ENCODE peak calls at places on chromosomes 3 and 15, in eight cellular contexts. One of them, this sample, is unnamed.
A peak's percentile ranks its signal among the peaks of the same experiment; 100 is the strongest.

GRCh38 chr3:38353151-38353550 is 6.6 kb downstream of the XYLB start:
- DNase-seq in stimulated activated CD4-positive, alpha-beta T cell treated with anti-CD3 and anti-CD28 coated beads, TNF-alpha, amount 100 ng/mL, for 1 hour: no peak
- DNase-seq in NCI-H510A: no peak
- DNase-seq in stimulated activated effector memory CD8-positive, alpha-beta T cell treated with anti-CD3 and anti-CD28 coated beads, Interleukin-12 subunit alpha, Interleukin-12 subunit beta, amount 100 ng/mL, for 72 hours: no peak
- DNase-seq in KBM-7: no peak
- DNase-seq in naive thymus-derived CD8-positive, alpha-beta T cell: no peak
- DNase-seq in iPS DF 19.7: no peak
- DNase-seq in SK-N-SH: no peak
- DNase-seq in this sample: no peak

GRCh38 chr15:89652131-89652530 is 3.1 kb downstream of the KIF7 start:
- DNase-seq in stimulated activated CD4-positive, alpha-beta T cell treated with anti-CD3 and anti-CD28 coated beads, TNF-alpha, amount 100 ng/mL, for 1 hour: no peak
- DNase-seq in NCI-H510A: no peak
- DNase-seq in stimulated activated effector memory CD8-positive, alpha-beta T cell treated with anti-CD3 and anti-CD28 coated beads, Interleukin-12 subunit alpha, Interleukin-12 subunit beta, amount 100 ng/mL, for 72 hours: no peak
- DNase-seq in KBM-7: no peak
- DNase-seq in naive thymus-derived CD8-positive, alpha-beta T cell: no peak
- DNase-seq in iPS DF 19.7: no peak
- DNase-seq in SK-N-SH: no peak
- DNase-seq in this sample: no peak

GRCh38 chr3:117563063-117563462 is 853.5 kb downstream of the TUSC7 start:
- DNase-seq in stimulated activated CD4-positive, alpha-beta T cell treated with anti-CD3 and anti-CD28 coated beads, TNF-alpha, amount 100 ng/mL, for 1 hour: no peak
- DNase-seq in NCI-H510A: no peak
- DNase-seq in stimulated activated effector memory CD8-positive, alpha-beta T cell treated with anti-CD3 and anti-CD28 coated beads, Interleukin-12 subunit alpha, Interleukin-12 subunit beta, amount 100 ng/mL, for 72 hours: no peak
- DNase-seq in KBM-7: no peak
- DNase-seq in naive thymus-derived CD8-positive, alpha-beta T cell: no peak
- DNase-seq in iPS DF 19.7: no peak
- DNase-seq in SK-N-SH: no peak
- DNase-seq in this sample: no peak

GRCh38 chr3:1578105-1578833 is 485.4 kb downstream of the CNTN6 start:
- DNase-seq in stimulated activated CD4-positive, alpha-beta T cell treated with anti-CD3 and anti-CD28 coated beads, TNF-alpha, amount 100 ng/mL, for 1 hour: no peak
- DNase-seq in NCI-H510A: no peak
- DNase-seq in stimulated activated effector memory CD8-positive, alpha-beta T cell treated with anti-CD3 and anti-CD28 coated beads, Interleukin-12 subunit alpha, Interleukin-12 subunit beta, amount 100 ng/mL, for 72 hours: no peak
- DNase-seq in KBM-7: no peak
- DNase-seq in naive thymus-derived CD8-positive, alpha-beta T cell: no peak
- DNase-seq in iPS DF 19.7: no peak
- DNase-seq in SK-N-SH: no peak
- DNase-seq in this sample: no peak

GRCh38 chr3:458124-458523 is 261.6 kb downstream of the CHL1 start:
- DNase-seq in stimulated activated CD4-positive, alpha-beta T cell treated with anti-CD3 and anti-CD28 coated beads, TNF-alpha, amount 100 ng/mL, for 1 hour: no peak
- DNase-seq in NCI-H510A: no peak
- DNase-seq in stimulated activated effector memory CD8-positive, alpha-beta T cell treated with anti-CD3 and anti-CD28 coated beads, Interleukin-12 subunit alpha, Interleukin-12 subunit beta, amount 100 ng/mL, for 72 hours: no peak
- DNase-seq in KBM-7: no peak
- DNase-seq in naive thymus-derived CD8-positive, alpha-beta T cell: no peak
- DNase-seq in iPS DF 19.7: no peak
- DNase-seq in SK-N-SH: no peak
- DNase-seq in this sample: no peak

GRCh38 chr3:152830245-152830644 is 4.7 kb upstream of the P2RY1 start:
- DNase-seq in stimulated activated CD4-positive, alpha-beta T cell treated with anti-CD3 and anti-CD28 coated beads, TNF-alpha, amount 100 ng/mL, for 1 hour: no peak
- DNase-seq in NCI-H510A: no peak
- DNase-seq in stimulated activated effector memory CD8-positive, alpha-beta T cell treated with anti-CD3 and anti-CD28 coated beads, Interleukin-12 subunit alpha, Interleukin-12 subunit beta, amount 100 ng/mL, for 72 hours: no peak
- DNase-seq in KBM-7: no peak
- DNase-seq in naive thymus-derived CD8-positive, alpha-beta T cell: no peak
- DNase-seq in iPS DF 19.7: no peak
- DNase-seq in SK-N-SH: no peak
- DNase-seq in this sample: no peak

GRCh38 chr3:150723946-150724345 is 20.2 kb upstream of the ERICH6 start:
- DNase-seq in stimulated activated CD4-positive, alpha-beta T cell treated with anti-CD3 and anti-CD28 coated beads, TNF-alpha, amount 100 ng/mL, for 1 hour: no peak
- DNase-seq in NCI-H510A: no peak
- DNase-seq in stimulated activated effector memory CD8-positive, alpha-beta T cell treated with anti-CD3 and anti-CD28 coated beads, Interleukin-12 subunit alpha, Interleukin-12 subunit beta, amount 100 ng/mL, for 72 hours: no peak
- DNase-seq in KBM-7: no peak
- DNase-seq in naive thymus-derived CD8-positive, alpha-beta T cell: no peak
- DNase-seq in iPS DF 19.7: no peak
- DNase-seq in SK-N-SH: no peak
- DNase-seq in this sample: no peak

GRCh38 chr3:190382082-190382481 is 5.9 kb upstream of the CLDN16 start:
- DNase-seq in stimulated activated CD4-positive, alpha-beta T cell treated with anti-CD3 and anti-CD28 coated beads, TNF-alpha, amount 100 ng/mL, for 1 hour: no peak
- DNase-seq in NCI-H510A: no peak
- DNase-seq in stimulated activated effector memory CD8-positive, alpha-beta T cell treated with anti-CD3 and anti-CD28 coated beads, Interleukin-12 subunit alpha, Interleukin-12 subunit beta, amount 100 ng/mL, for 72 hours: no peak
- DNase-seq in KBM-7: no peak
- DNase-seq in naive thymus-derived CD8-positive, alpha-beta T cell: no peak
- DNase-seq in iPS DF 19.7: no peak
- DNase-seq in SK-N-SH: no peak
- DNase-seq in this sample: no peak

GRCh38 chr15:60660290-60661051 is 181.5 kb upstream of the ICE2 start:
- DNase-seq in stimulated activated CD4-positive, alpha-beta T cell treated with anti-CD3 and anti-CD28 coated beads, TNF-alpha, amount 100 ng/mL, for 1 hour: no peak
- DNase-seq in NCI-H510A: no peak
- DNase-seq in stimulated activated effector memory CD8-positive, alpha-beta T cell treated with anti-CD3 and anti-CD28 coated beads, Interleukin-12 subunit alpha, Interleukin-12 subunit beta, amount 100 ng/mL, for 72 hours: no peak
- DNase-seq in KBM-7: no peak
- DNase-seq in naive thymus-derived CD8-positive, alpha-beta T cell: no peak
- DNase-seq in iPS DF 19.7: no peak
- DNase-seq in SK-N-SH: peak; percentile 35
- DNase-seq in this sample: no peak

GRCh38 chr15:36484038-36484778 is 95.2 kb upstream of the CDIN1 start:
- DNase-seq in stimulated activated CD4-positive, alpha-beta T cell treated with anti-CD3 and anti-CD28 coated beads, TNF-alpha, amount 100 ng/mL, for 1 hour: no peak
- DNase-seq in NCI-H510A: no peak
- DNase-seq in stimulated activated effector memory CD8-positive, alpha-beta T cell treated with anti-CD3 and anti-CD28 coated beads, Interleukin-12 subunit alpha, Interleukin-12 subunit beta, amount 100 ng/mL, for 72 hours: no peak
- DNase-seq in KBM-7: no peak
- DNase-seq in naive thymus-derived CD8-positive, alpha-beta T cell: no peak
- DNase-seq in iPS DF 19.7: no peak
- DNase-seq in SK-N-SH: no peak
- DNase-seq in this sample: no peak

GRCh38 chr15:61556037-61556648 is 327.0 kb upstream of the RORA start:
- DNase-seq in stimulated activated CD4-positive, alpha-beta T cell treated with anti-CD3 and anti-CD28 coated beads, TNF-alpha, amount 100 ng/mL, for 1 hour: no peak
- DNase-seq in NCI-H510A: no peak
- DNase-seq in stimulated activated effector memory CD8-positive, alpha-beta T cell treated with anti-CD3 and anti-CD28 coated beads, Interleukin-12 subunit alpha, Interleukin-12 subunit beta, amount 100 ng/mL, for 72 hours: no peak
- DNase-seq in KBM-7: no peak
- DNase-seq in naive thymus-derived CD8-positive, alpha-beta T cell: no peak
- DNase-seq in iPS DF 19.7: no peak
- DNase-seq in SK-N-SH: no peak
- DNase-seq in this sample: no peak

GRCh38 chr15:36643551-36643950 is 64.1 kb downstream of the CDIN1 start:
- DNase-seq in stimulated activated CD4-positive, alpha-beta T cell treated with anti-CD3 and anti-CD28 coated beads, TNF-alpha, amount 100 ng/mL, for 1 hour: no peak
- DNase-seq in NCI-H510A: no peak
- DNase-seq in stimulated activated effector memory CD8-positive, alpha-beta T cell treated with anti-CD3 and anti-CD28 coated beads, Interleukin-12 subunit alpha, Interleukin-12 subunit beta, amount 100 ng/mL, for 72 hours: no peak
- DNase-seq in KBM-7: no peak
- DNase-seq in naive thymus-derived CD8-positive, alpha-beta T cell: no peak
- DNase-seq in iPS DF 19.7: peak; percentile 12
- DNase-seq in SK-N-SH: no peak
- DNase-seq in this sample: no peak

GRCh38 chr3:23159929-23160328 is 43.2 kb upstream of the UBE2E2 start:
- DNase-seq in stimulated activated CD4-positive, alpha-beta T cell treated with anti-CD3 and anti-CD28 coated beads, TNF-alpha, amount 100 ng/mL, for 1 hour: no peak
- DNase-seq in NCI-H510A: no peak
- DNase-seq in stimulated activated effector memory CD8-positive, alpha-beta T cell treated with anti-CD3 and anti-CD28 coated beads, Interleukin-12 subunit alpha, Interleukin-12 subunit beta, amount 100 ng/mL, for 72 hours: no peak
- DNase-seq in KBM-7: no peak
- DNase-seq in naive thymus-derived CD8-positive, alpha-beta T cell: no peak
- DNase-seq in iPS DF 19.7: no peak
- DNase-seq in SK-N-SH: no peak
- DNase-seq in this sample: no peak

GRCh38 chr3:31423522-31423921 is 109.2 kb upstream of the STT3B start:
- DNase-seq in stimulated activated CD4-positive, alpha-beta T cell treated with anti-CD3 and anti-CD28 coated beads, TNF-alpha, amount 100 ng/mL, for 1 hour: no peak
- DNase-seq in NCI-H510A: no peak
- DNase-seq in stimulated activated effector memory CD8-positive, alpha-beta T cell treated with anti-CD3 and anti-CD28 coated beads, Interleukin-12 subunit alpha, Interleukin-12 subunit beta, amount 100 ng/mL, for 72 hours: no peak
- DNase-seq in KBM-7: no peak
- DNase-seq in naive thymus-derived CD8-positive, alpha-beta T cell: no peak
- DNase-seq in iPS DF 19.7: no peak
- DNase-seq in SK-N-SH: peak; percentile 35
- DNase-seq in this sample: no peak

GRCh38 chr15:73983211-73983727 is 8.8 kb downstream of the STOML1 start:
- DNase-seq in stimulated activated CD4-positive, alpha-beta T cell treated with anti-CD3 and anti-CD28 coated beads, TNF-alpha, amount 100 ng/mL, for 1 hour: no peak
- DNase-seq in NCI-H510A: no peak
- DNase-seq in stimulated activated effector memory CD8-positive, alpha-beta T cell treated with anti-CD3 and anti-CD28 coated beads, Interleukin-12 subunit alpha, Interleukin-12 subunit beta, amount 100 ng/mL, for 72 hours: no peak
- DNase-seq in KBM-7: no peak
- DNase-seq in naive thymus-derived CD8-positive, alpha-beta T cell: no peak
- DNase-seq in iPS DF 19.7: no peak
- DNase-seq in SK-N-SH: peak; percentile 49
- DNase-seq in this sample: no peak

GRCh38 chr15:36294359-36294758 is 285.1 kb upstream of the CDIN1 start:
- DNase-seq in stimulated activated CD4-positive, alpha-beta T cell treated with anti-CD3 and anti-CD28 coated beads, TNF-alpha, amount 100 ng/mL, for 1 hour: no peak
- DNase-seq in NCI-H510A: no peak
- DNase-seq in stimulated activated effector memory CD8-positive, alpha-beta T cell treated with anti-CD3 and anti-CD28 coated beads, Interleukin-12 subunit alpha, Interleukin-12 subunit beta, amount 100 ng/mL, for 72 hours: no peak
- DNase-seq in KBM-7: no peak
- DNase-seq in naive thymus-derived CD8-positive, alpha-beta T cell: no peak
- DNase-seq in iPS DF 19.7: peak; percentile 2
- DNase-seq in SK-N-SH: no peak
- DNase-seq in this sample: no peak